ENCODE peak calls at places on chromosomes 11 and 22, in nine cellular contexts. X is AG04450; Z is ACHN; B is naive thymus-derived CD4-positive, alpha-beta T cell; T is SK-N-MC; L is naive B cell; F is chondrocyte; R is non-pigmented ciliary epithelial cell; G is MCF 10A. U is an unnamed sample.

GRCh38 chr11:76670475-76671235 is at the start of gene LRRC32:
- DNase-seq in R (no peak), T (no peak), Z (no peak), B (no peak), L (peak), X (no peak), F (peak), G (no peak), U (no peak)

GRCh38 chr22:49975543-49976389 is 15.2 kb downstream of the PIM3 start:
- DNase-seq in F (peak), T (no peak), R (no peak), G (no peak), L (no peak), X (no peak), B (peak), Z (no peak), U (peak)

GRCh38 chr22:50200333-50201190 is at the start of gene SELENOO:
- DNase-seq in T (no peak), Z (peak), X (peak), B (peak), L (peak), F (no peak), G (peak), R (no peak), U (peak)

GRCh38 chr22:23215294-23216204 is 35.2 kb downstream of the BCR start:
- DNase-seq in T (no peak), L (peak), F (peak), R (no peak), B (no peak), G (peak), X (no peak), Z (no peak), U (no peak)

GRCh38 chr22:25413620-25414019 is 150.9 kb upstream of the GRK3 start:
- DNase-seq in B (no peak), G (no peak), L (no peak), Z (no peak), T (no peak), X (no peak), R (no peak), F (no peak), U (no peak)

GRCh38 chr22:43305806-43306205 is 37.4 kb downstream of the SCUBE1 start:
- DNase-seq in Z (no peak), G (no peak), X (no peak), F (no peak), R (no peak), L (no peak), B (no peak), T (no peak), U (no peak)

GRCh38 chr11:61080526-61080925 is 21.8 kb upstream of the CD5 start:
- DNase-seq in B (no peak), Z (no peak), F (no peak), L (no peak), R (no peak), X (no peak), G (no peak), T (no peak), U (no peak)

GRCh38 chr11:14393129-14393528 is 34.1 kb upstream of the RRAS2 start:
- DNase-seq in L (no peak), G (no peak), T (no peak), Z (no peak), F (no peak), X (no peak), B (no peak), R (no peak), U (no peak)

GRCh38 chr11:130022799-130023198 is 20.2 kb upstream of the PRDM10 start:
- DNase-seq in B (no peak), G (no peak), T (no peak), Z (peak), L (no peak), X (no peak), F (no peak), R (no peak), U (no peak)

GRCh38 chr22:48276933-48277867 is 1514.8 kb downstream of the TBC1D22A start:
- DNase-seq in F (no peak), B (no peak), L (no peak), X (no peak), Z (no peak), T (no peak), G (no peak), R (no peak), U (no peak)

GRCh38 chr11:63841554-63841953 is 2.6 kb downstream of the MARK2 start:
- DNase-seq in X (no peak), L (no peak), B (no peak), F (peak), G (peak), R (no peak), Z (peak), T (no peak), U (no peak)

GRCh38 chr11:59208956-59209355 is 3.8 kb downstream of the MPEG1 start:
- DNase-seq in L (no peak), G (no peak), X (no peak), B (no peak), T (no peak), F (no peak), Z (no peak), R (peak), U (no peak)

GRCh38 chr11:66242085-66242765 is 26.2 kb upstream of the RAB1B start:
- DNase-seq in Z (no peak), L (peak), R (no peak), X (no peak), B (no peak), T (no peak), F (no peak), G (no peak), U (no peak)

GRCh38 chr11:71358122-71358728 is 90.0 kb downstream of the DHCR7 start:
- DNase-seq in F (no peak), G (no peak), L (no peak), X (no peak), Z (no peak), T (no peak), B (no peak), R (no peak), U (no peak)

GRCh38 chr11:2534131-2534956 is 89.5 kb downstream of the KCNQ1 start:
- DNase-seq in X (no peak), L (no peak), Z (no peak), F (peak), T (no peak), B (no peak), R (no peak), G (peak), U (peak)

GRCh38 chr11:59898652-59899051 is 20.1 kb downstream of the OOSP3 start:
- DNase-seq in R (no peak), G (no peak), L (no peak), X (no peak), F (no peak), T (no peak), B (no peak), Z (no peak), U (no peak)

GRCh38 chr11:108931168-108931567 is 266.3 kb downstream of the DDX10 start:
- DNase-seq in T (no peak), R (no peak), B (no peak), G (peak), X (no peak), L (no peak), F (no peak), Z (no peak), U (no peak)

GRCh38 chr11:36266767-36267166 is 22.5 kb downstream of the COMMD9 start:
- DNase-seq in Z (no peak), R (no peak), F (no peak), G (no peak), B (no peak), X (no peak), L (no peak), T (no peak), U (no peak)

GRCh38 chr11:66842501-66842895 is 743 bp upstream of the RCE1 start:
- DNase-seq in F (no peak), R (no peak), Z (no peak), T (no peak), L (no peak), B (no peak), X (no peak), G (no peak), U (peak)

GRCh38 chr11:749731-750130 is 2.5 kb downstream of the TALDO1 start:
- DNase-seq in B (no peak), F (no peak), G (no peak), T (no peak), Z (no peak), R (no peak), X (no peak), L (no peak), U (no peak)

GRCh38 chr11:66626926-66627325 is 10.5 kb downstream of the RBM14 start:
- DNase-seq in Z (no peak), G (no peak), T (no peak), X (no peak), L (no peak), R (no peak), B (no peak), F (no peak), U (no peak)

GRCh38 chr11:61075891-61076290 is 26.4 kb upstream of the CD5 start:
- DNase-seq in G (peak), Z (peak), X (no peak), L (no peak), F (no peak), R (peak), B (no peak), T (no peak), U (no peak)

GRCh38 chr22:36765943-36766450 is 9.9 kb downstream of the IFT27 start:
- DNase-seq in G (no peak), B (no peak), Z (no peak), R (no peak), T (no peak), F (peak), X (peak), L (no peak), U (peak)

GRCh38 chr11:2735053-2735589 is 35.3 kb upstream of the KCNQ1OT1 start:
- DNase-seq in L (no peak), T (no peak), Z (no peak), B (no peak), X (no peak), G (no peak), F (no peak), R (no peak), U (no peak)

GRCh38 chr11:126991596-126991995 is 9.0 kb downstream of the KIRREL3 start:
- DNase-seq in F (no peak), R (no peak), T (no peak), X (no peak), B (no peak), L (no peak), G (no peak), Z (peak), U (no peak)

GRCh38 chr11:80519591-80520258 is 1078.9 kb upstream of the TENM4 start:
- DNase-seq in L (no peak), X (no peak), F (no peak), T (no peak), R (no peak), B (no peak), G (no peak), Z (no peak), U (no peak)

GRCh38 chr22:21718492-21718891 is 17.1 kb downstream of the YPEL1 start:
- DNase-seq in G (no peak), R (no peak), X (no peak), F (no peak), Z (no peak), L (no peak), T (no peak), B (no peak), U (no peak)

GRCh38 chr11:68206211-68206610 is 6.9 kb downstream of the KMT5B start:
- DNase-seq in T (peak), B (no peak), L (peak), G (peak), X (no peak), Z (peak), F (no peak), R (no peak), U (no peak)

GRCh38 chr22:45934659-45935341 is 42.2 kb downstream of the WNT7B start:
- DNase-seq in G (peak), L (no peak), T (no peak), Z (peak), R (peak), B (no peak), F (no peak), X (peak), U (no peak)

GRCh38 chr11:96338910-96339703 is 3.9 kb downstream of the MAML2 start:
- DNase-seq in Z (peak), L (peak), F (no peak), G (peak), X (no peak), T (no peak), B (no peak), R (no peak), U (peak)

GRCh38 chr11:67410369-67410831 is 5.1 kb upstream of the CARNS1 start:
- DNase-seq in L (no peak), Z (no peak), X (no peak), B (no peak), F (no peak), T (no peak), G (no peak), R (no peak), U (no peak)

GRCh38 chr11:125517116-125517804 is 21.2 kb upstream of the FEZ1 start:
- DNase-seq in X (peak), T (no peak), G (peak), B (no peak), L (no peak), F (no peak), R (peak), Z (no peak), U (no peak)

GRCh38 chr11:44507896-44508440 is 57.5 kb upstream of the CD82 start:
- DNase-seq in X (no peak), L (no peak), F (no peak), Z (no peak), B (no peak), R (no peak), T (no peak), G (no peak), U (no peak)